ENCODE peak calls at places on chromosomes 11 and 22, in ten cellular contexts. One of them, this sample, is unnamed. For H3K4me1, the result is how much of the 10 kb centered on the place peaks cover.

GRCh38 chr11:70184396-70184795 is 18.7 kb upstream of the FADD start:
- DNase-seq in endothelial cell of umbilical vein: no peak
- DNase-seq in H9: no peak
- DNase-seq in mesenchymal stem cell: no peak
- DNase-seq in neuronal stem cell: no peak
- DNase-seq in kidney: no peak
- DNase-seq in mammary epithelial cell: no peak
- DNase-seq in PC-3: no peak
- DNase-seq in fibroblast of lung: no peak
- DNase-seq in colonic mucosa: no peak
- DNase-seq in this sample: no peak

GRCh38 chr11:90204832-90205646 is 17.8 kb downstream of the CHORDC1 start:
- DNase-seq in endothelial cell of umbilical vein: peak
- DNase-seq in H9: no peak
- DNase-seq in mesenchymal stem cell: peak
- DNase-seq in neuronal stem cell: peak
- DNase-seq in kidney: no peak
- DNase-seq in mammary epithelial cell: peak
- DNase-seq in PC-3: peak
- DNase-seq in fibroblast of lung: peak
- DNase-seq in colonic mucosa: no peak
- DNase-seq in this sample: peak

GRCh38 chr11:113722934-113723333 is 16.8 kb upstream of the TMPRSS5 start:
- DNase-seq in endothelial cell of umbilical vein: no peak
- DNase-seq in H9: no peak
- DNase-seq in mesenchymal stem cell: no peak
- DNase-seq in neuronal stem cell: no peak
- DNase-seq in kidney: no peak
- DNase-seq in mammary epithelial cell: no peak
- DNase-seq in PC-3: peak
- DNase-seq in fibroblast of lung: no peak
- DNase-seq in colonic mucosa: no peak
- DNase-seq in this sample: no peak

GRCh38 chr22:19929586-19930302 is 11.8 kb upstream of the COMT start:
- DNase-seq in endothelial cell of umbilical vein: no peak
- DNase-seq in H9: no peak
- DNase-seq in mesenchymal stem cell: no peak
- DNase-seq in neuronal stem cell: no peak
- DNase-seq in kidney: no peak
- DNase-seq in mammary epithelial cell: no peak
- DNase-seq in PC-3: no peak
- DNase-seq in fibroblast of lung: no peak
- DNase-seq in colonic mucosa: no peak
- DNase-seq in this sample: no peak

GRCh38 chr11:128494418-128495332 is 92.7 kb downstream of the ETS1 start:
- DNase-seq in endothelial cell of umbilical vein: no peak
- DNase-seq in H9: no peak
- DNase-seq in mesenchymal stem cell: no peak
- DNase-seq in neuronal stem cell: no peak
- DNase-seq in kidney: no peak
- DNase-seq in mammary epithelial cell: no peak
- DNase-seq in PC-3: no peak
- DNase-seq in fibroblast of lung: no peak
- DNase-seq in colonic mucosa: no peak
- DNase-seq in this sample: no peak

GRCh38 chr11:66929753-66930152 is 28.4 kb downstream of the PC start:
- DNase-seq in endothelial cell of umbilical vein: no peak
- DNase-seq in H9: no peak
- DNase-seq in mesenchymal stem cell: no peak
- DNase-seq in neuronal stem cell: no peak
- DNase-seq in kidney: no peak
- DNase-seq in mammary epithelial cell: no peak
- DNase-seq in PC-3: no peak
- DNase-seq in fibroblast of lung: no peak
- DNase-seq in colonic mucosa: no peak
- DNase-seq in this sample: no peak

GRCh38 chr22:46598737-46599424 is 21.3 kb upstream of the GRAMD4 start:
- DNase-seq in endothelial cell of umbilical vein: no peak
- DNase-seq in H9: no peak
- DNase-seq in mesenchymal stem cell: peak
- DNase-seq in neuronal stem cell: no peak
- DNase-seq in kidney: peak
- DNase-seq in mammary epithelial cell: no peak
- DNase-seq in PC-3: no peak
- DNase-seq in fibroblast of lung: no peak
- DNase-seq in colonic mucosa: no peak
- DNase-seq in this sample: no peak

GRCh38 chr22:26893034-26893710 is 235.8 kb downstream of the MIAT start:
- DNase-seq in endothelial cell of umbilical vein: no peak
- DNase-seq in H9: peak
- DNase-seq in mesenchymal stem cell: peak
- DNase-seq in neuronal stem cell: no peak
- DNase-seq in kidney: no peak
- DNase-seq in mammary epithelial cell: no peak
- DNase-seq in PC-3: no peak
- DNase-seq in fibroblast of lung: peak
- DNase-seq in colonic mucosa: no peak
- DNase-seq in this sample: peak

GRCh38 chr22:50262460-50262911 is 1.0 kb upstream of the MAPK12 start:
- DNase-seq in endothelial cell of umbilical vein: no peak
- DNase-seq in H9: no peak
- DNase-seq in mesenchymal stem cell: no peak
- DNase-seq in neuronal stem cell: no peak
- DNase-seq in kidney: no peak
- DNase-seq in mammary epithelial cell: no peak
- DNase-seq in PC-3: peak
- DNase-seq in fibroblast of lung: no peak
- DNase-seq in colonic mucosa: no peak
- DNase-seq in this sample: no peak

GRCh38 chr22:50260434-50260800 is 1.1 kb downstream of the MAPK12 start:
- DNase-seq in endothelial cell of umbilical vein: no peak
- DNase-seq in H9: no peak
- DNase-seq in mesenchymal stem cell: no peak
- DNase-seq in neuronal stem cell: no peak
- DNase-seq in kidney: no peak
- DNase-seq in mammary epithelial cell: no peak
- DNase-seq in PC-3: no peak
- DNase-seq in fibroblast of lung: peak
- DNase-seq in colonic mucosa: no peak
- DNase-seq in this sample: no peak

GRCh38 chr22:50260801-50261614 is 475 bp downstream of the MAPK12 start:
- DNase-seq in endothelial cell of umbilical vein: peak
- DNase-seq in H9: no peak
- DNase-seq in mesenchymal stem cell: peak
- DNase-seq in neuronal stem cell: no peak
- DNase-seq in kidney: no peak
- DNase-seq in mammary epithelial cell: peak
- DNase-seq in PC-3: peak
- DNase-seq in fibroblast of lung: peak
- DNase-seq in colonic mucosa: no peak
- DNase-seq in this sample: peak

GRCh38 chr22:50262973-50263617 is 1.6 kb upstream of the MAPK12 start:
- DNase-seq in endothelial cell of umbilical vein: no peak
- DNase-seq in H9: no peak
- DNase-seq in mesenchymal stem cell: no peak
- DNase-seq in neuronal stem cell: no peak
- DNase-seq in kidney: no peak
- DNase-seq in mammary epithelial cell: no peak
- DNase-seq in PC-3: no peak
- DNase-seq in fibroblast of lung: no peak
- DNase-seq in colonic mucosa: no peak
- DNase-seq in this sample: no peak

DNA sequence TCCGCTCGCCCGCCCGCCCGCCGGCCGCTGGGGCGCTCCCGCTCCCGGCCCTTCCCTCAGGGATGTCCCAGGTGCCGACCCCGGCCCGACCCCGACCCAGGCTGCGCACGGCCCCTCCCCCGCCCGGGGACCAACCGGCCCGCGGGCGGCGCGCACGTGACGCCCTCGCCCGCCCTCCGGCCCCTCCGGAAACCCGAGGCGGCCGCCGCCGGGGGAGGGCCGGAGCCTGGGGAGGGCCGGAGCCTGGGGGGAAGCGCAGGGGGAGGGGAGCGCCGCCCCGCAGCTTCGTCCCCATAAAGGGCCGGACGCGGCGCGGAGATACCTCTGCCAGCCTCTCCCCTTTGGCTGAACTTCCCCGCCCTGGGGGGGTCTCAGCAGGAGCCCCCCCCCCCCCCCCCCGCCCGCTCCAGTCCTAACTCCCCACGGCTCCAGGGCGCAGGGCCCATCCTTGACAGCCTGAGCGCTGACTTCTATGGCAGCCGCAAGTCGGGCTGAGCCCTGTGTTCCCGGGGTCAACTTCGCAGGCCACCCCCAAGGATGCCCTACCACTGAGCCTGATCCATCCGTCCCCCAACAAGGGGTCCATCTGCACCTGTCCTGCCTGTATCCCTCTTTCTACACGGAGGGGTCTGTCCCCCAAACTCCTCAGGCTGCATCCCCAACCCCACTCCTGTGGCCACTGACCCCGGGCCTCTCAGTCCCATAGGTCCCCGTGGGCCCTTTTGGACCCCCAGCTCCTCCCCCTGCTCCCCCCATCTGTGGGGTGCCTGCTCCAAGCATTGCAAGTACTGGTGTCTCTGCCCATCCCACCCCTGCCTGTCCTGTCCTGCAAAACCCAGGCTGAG is at the start of gene MAPK12:
- DNase-seq in endothelial cell of umbilical vein: peak
- DNase-seq in H9: peak
- DNase-seq in mesenchymal stem cell: peak
- DNase-seq in neuronal stem cell: peak
- DNase-seq in kidney: no peak
- DNase-seq in mammary epithelial cell: no peak
- DNase-seq in PC-3: peak
- DNase-seq in fibroblast of lung: peak
- DNase-seq in colonic mucosa: no peak
- DNase-seq in this sample: no peak
- H3K9ac ChIP-seq in endothelial cell of umbilical vein: peak
- H3K9ac ChIP-seq in H9: no peak
- H3K9ac ChIP-seq in mesenchymal stem cell: peak
- H3K9ac ChIP-seq in neuronal stem cell: peak
- H3K9ac ChIP-seq in kidney: no peak
- H3K9ac ChIP-seq in mammary epithelial cell: no peak
- H3K9ac ChIP-seq in PC-3: peak
- H3K9ac ChIP-seq in fibroblast of lung: peak
- H3K9ac ChIP-seq in colonic mucosa: no peak
- H3K9ac ChIP-seq in this sample: peak

GRCh38 chr11:93522448-93522847 is 20.7 kb downstream of the SMCO4 start:
- DNase-seq in endothelial cell of umbilical vein: no peak
- DNase-seq in H9: no peak
- DNase-seq in mesenchymal stem cell: no peak
- DNase-seq in neuronal stem cell: no peak
- DNase-seq in kidney: no peak
- DNase-seq in mammary epithelial cell: no peak
- DNase-seq in PC-3: no peak
- DNase-seq in fibroblast of lung: no peak
- DNase-seq in colonic mucosa: no peak
- DNase-seq in this sample: no peak

GRCh38 chr11:93518081-93518480 is 25.1 kb downstream of the SMCO4 start:
- DNase-seq in endothelial cell of umbilical vein: no peak
- DNase-seq in H9: no peak
- DNase-seq in mesenchymal stem cell: no peak
- DNase-seq in neuronal stem cell: no peak
- DNase-seq in kidney: no peak
- DNase-seq in mammary epithelial cell: no peak
- DNase-seq in PC-3: no peak
- DNase-seq in fibroblast of lung: no peak
- DNase-seq in colonic mucosa: no peak
- DNase-seq in this sample: no peak

GRCh38 chr11:93524173-93524536 is 19.0 kb downstream of the SMCO4 start:
- DNase-seq in endothelial cell of umbilical vein: no peak
- DNase-seq in H9: no peak
- DNase-seq in mesenchymal stem cell: peak
- DNase-seq in neuronal stem cell: no peak
- DNase-seq in kidney: no peak
- DNase-seq in mammary epithelial cell: no peak
- DNase-seq in PC-3: no peak
- DNase-seq in fibroblast of lung: no peak
- DNase-seq in colonic mucosa: no peak
- DNase-seq in this sample: no peak

GRCh38 chr11:93519179-93519578 is 24.0 kb downstream of the SMCO4 start:
- DNase-seq in endothelial cell of umbilical vein: no peak
- DNase-seq in H9: no peak
- DNase-seq in mesenchymal stem cell: no peak
- DNase-seq in neuronal stem cell: no peak
- DNase-seq in kidney: no peak
- DNase-seq in mammary epithelial cell: no peak
- DNase-seq in PC-3: no peak
- DNase-seq in fibroblast of lung: no peak
- DNase-seq in colonic mucosa: no peak
- DNase-seq in this sample: no peak

DNA sequence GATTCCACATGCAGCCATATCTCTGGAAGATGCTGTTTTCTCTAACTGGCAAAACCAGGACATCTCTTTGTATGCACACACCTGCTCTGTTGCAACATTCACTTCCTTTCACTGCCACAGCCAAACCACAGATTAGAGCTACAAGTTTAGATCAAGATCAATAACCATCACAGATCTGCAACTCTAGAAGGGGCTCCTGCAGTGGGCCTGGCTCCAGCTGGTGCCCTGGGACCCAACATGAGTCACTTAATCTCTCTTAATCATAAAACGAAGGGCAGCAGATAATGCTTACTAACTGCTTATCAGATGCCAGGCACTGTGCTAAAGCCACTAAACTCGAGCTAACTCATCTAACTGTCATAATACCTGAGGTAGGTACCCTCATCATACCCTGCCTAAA is 22.1 kb downstream of the SMCO4 start:
- DNase-seq in endothelial cell of umbilical vein: no peak
- DNase-seq in H9: no peak
- DNase-seq in mesenchymal stem cell: no peak
- DNase-seq in neuronal stem cell: no peak
- DNase-seq in kidney: no peak
- DNase-seq in mammary epithelial cell: no peak
- DNase-seq in PC-3: peak
- DNase-seq in fibroblast of lung: no peak
- DNase-seq in colonic mucosa: no peak
- DNase-seq in this sample: no peak
- H3K4me1 ChIP-seq in endothelial cell of umbilical vein: under half
- H3K4me1 ChIP-seq in H9: under half
- H3K4me1 ChIP-seq in mesenchymal stem cell: under half
- H3K4me1 ChIP-seq in neuronal stem cell: under half
- H3K4me1 ChIP-seq in kidney: under half
- H3K4me1 ChIP-seq in mammary epithelial cell: under half
- H3K4me1 ChIP-seq in PC-3: under half
- H3K4me1 ChIP-seq in fibroblast of lung: under half
- H3K4me1 ChIP-seq in colonic mucosa: under half
- H3K4me1 ChIP-seq in this sample: under half

GRCh38 chr11:3866836-3867208 is 11.4 kb downstream of the STIM1 start:
- DNase-seq in endothelial cell of umbilical vein: no peak
- DNase-seq in H9: no peak
- DNase-seq in mesenchymal stem cell: no peak
- DNase-seq in neuronal stem cell: no peak
- DNase-seq in kidney: no peak
- DNase-seq in mammary epithelial cell: no peak
- DNase-seq in PC-3: no peak
- DNase-seq in fibroblast of lung: no peak
- DNase-seq in colonic mucosa: no peak
- DNase-seq in this sample: no peak

GRCh38 chr11:3865388-3866193 is 10.1 kb downstream of the STIM1 start:
- DNase-seq in endothelial cell of umbilical vein: peak
- DNase-seq in H9: no peak
- DNase-seq in mesenchymal stem cell: peak
- DNase-seq in neuronal stem cell: no peak
- DNase-seq in kidney: no peak
- DNase-seq in mammary epithelial cell: peak
- DNase-seq in PC-3: peak
- DNase-seq in fibroblast of lung: peak
- DNase-seq in colonic mucosa: no peak
- DNase-seq in this sample: peak

GRCh38 chr11:3861698-3862097 is 6.2 kb downstream of the STIM1 start:
- DNase-seq in endothelial cell of umbilical vein: no peak
- DNase-seq in H9: no peak
- DNase-seq in mesenchymal stem cell: no peak
- DNase-seq in neuronal stem cell: no peak
- DNase-seq in kidney: no peak
- DNase-seq in mammary epithelial cell: no peak
- DNase-seq in PC-3: no peak
- DNase-seq in fibroblast of lung: no peak
- DNase-seq in colonic mucosa: no peak
- DNase-seq in this sample: no peak

GRCh38 chr11:3867209-3868071 is 12.0 kb downstream of the STIM1 start:
- DNase-seq in endothelial cell of umbilical vein: peak
- DNase-seq in H9: no peak
- DNase-seq in mesenchymal stem cell: no peak
- DNase-seq in neuronal stem cell: no peak
- DNase-seq in kidney: no peak
- DNase-seq in mammary epithelial cell: peak
- DNase-seq in PC-3: no peak
- DNase-seq in fibroblast of lung: peak
- DNase-seq in colonic mucosa: no peak
- DNase-seq in this sample: no peak

DNA sequence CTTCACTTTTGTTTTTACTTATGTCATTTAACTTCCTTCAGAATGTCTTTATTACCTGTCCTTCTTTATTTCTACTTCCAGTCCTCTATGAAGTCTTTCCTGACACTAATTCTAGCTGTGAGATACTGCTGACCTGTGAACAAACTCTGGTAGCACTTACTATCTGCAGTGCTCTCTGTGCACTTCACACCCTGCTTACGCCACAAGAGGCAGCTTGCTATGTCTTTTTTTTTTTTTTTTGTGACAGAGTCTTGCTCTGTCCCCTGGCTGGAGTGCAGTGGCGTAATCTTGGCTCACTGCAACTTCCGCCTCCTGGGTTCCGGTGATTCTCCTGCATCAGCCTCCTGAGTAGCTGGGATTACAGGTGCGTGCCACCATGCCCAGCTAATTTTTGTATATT is 10.7 kb downstream of the STIM1 start:
- DNase-seq in endothelial cell of umbilical vein: no peak
- DNase-seq in H9: no peak
- DNase-seq in mesenchymal stem cell: peak
- DNase-seq in neuronal stem cell: no peak
- DNase-seq in kidney: no peak
- DNase-seq in mammary epithelial cell: no peak
- DNase-seq in PC-3: no peak
- DNase-seq in fibroblast of lung: no peak
- DNase-seq in colonic mucosa: no peak
- DNase-seq in this sample: no peak
- H3K9ac ChIP-seq in endothelial cell of umbilical vein: peak
- H3K9ac ChIP-seq in H9: no peak
- H3K9ac ChIP-seq in mesenchymal stem cell: no peak
- H3K9ac ChIP-seq in neuronal stem cell: no peak
- H3K9ac ChIP-seq in kidney: no peak
- H3K9ac ChIP-seq in mammary epithelial cell: no peak
- H3K9ac ChIP-seq in PC-3: no peak
- H3K9ac ChIP-seq in fibroblast of lung: no peak
- H3K9ac ChIP-seq in colonic mucosa: no peak
- H3K9ac ChIP-seq in this sample: no peak

GRCh38 chr11:2366733-2367132 is 10.4 kb upstream of the CD81 start:
- DNase-seq in endothelial cell of umbilical vein: no peak
- DNase-seq in H9: no peak
- DNase-seq in mesenchymal stem cell: no peak
- DNase-seq in neuronal stem cell: no peak
- DNase-seq in kidney: no peak
- DNase-seq in mammary epithelial cell: no peak
- DNase-seq in PC-3: no peak
- DNase-seq in fibroblast of lung: no peak
- DNase-seq in colonic mucosa: no peak
- DNase-seq in this sample: no peak

GRCh38 chr11:2365571-2366210 is 11.4 kb upstream of the CD81 start:
- DNase-seq in endothelial cell of umbilical vein: no peak
- DNase-seq in H9: no peak
- DNase-seq in mesenchymal stem cell: no peak
- DNase-seq in neuronal stem cell: no peak
- DNase-seq in kidney: peak
- DNase-seq in mammary epithelial cell: no peak
- DNase-seq in PC-3: no peak
- DNase-seq in fibroblast of lung: no peak
- DNase-seq in colonic mucosa: no peak
- DNase-seq in this sample: no peak

GRCh38 chr11:2368178-2368850 is 8.8 kb upstream of the CD81 start:
- DNase-seq in endothelial cell of umbilical vein: no peak
- DNase-seq in H9: no peak
- DNase-seq in mesenchymal stem cell: no peak
- DNase-seq in neuronal stem cell: no peak
- DNase-seq in kidney: no peak
- DNase-seq in mammary epithelial cell: no peak
- DNase-seq in PC-3: no peak
- DNase-seq in fibroblast of lung: no peak
- DNase-seq in colonic mucosa: no peak
- DNase-seq in this sample: no peak

GRCh38 chr11:2367266-2368160 is 9.6 kb upstream of the CD81 start:
- DNase-seq in endothelial cell of umbilical vein: no peak
- DNase-seq in H9: no peak
- DNase-seq in mesenchymal stem cell: no peak
- DNase-seq in neuronal stem cell: no peak
- DNase-seq in kidney: peak
- DNase-seq in mammary epithelial cell: no peak
- DNase-seq in PC-3: no peak
- DNase-seq in fibroblast of lung: no peak
- DNase-seq in colonic mucosa: no peak
- DNase-seq in this sample: no peak

GRCh38 chr11:2366271-2366670 is 10.8 kb upstream of the CD81 start:
- DNase-seq in endothelial cell of umbilical vein: no peak
- DNase-seq in H9: no peak
- DNase-seq in mesenchymal stem cell: no peak
- DNase-seq in neuronal stem cell: no peak
- DNase-seq in kidney: no peak
- DNase-seq in mammary epithelial cell: no peak
- DNase-seq in PC-3: no peak
- DNase-seq in fibroblast of lung: no peak
- DNase-seq in colonic mucosa: no peak
- DNase-seq in this sample: peak
- H3K4me1 ChIP-seq in endothelial cell of umbilical vein: under half
- H3K4me1 ChIP-seq in H9: under half
- H3K4me1 ChIP-seq in mesenchymal stem cell: under half
- H3K4me1 ChIP-seq in neuronal stem cell: under half
- H3K4me1 ChIP-seq in kidney: under half
- H3K4me1 ChIP-seq in mammary epithelial cell: under half
- H3K4me1 ChIP-seq in PC-3: under half
- H3K4me1 ChIP-seq in fibroblast of lung: under half
- H3K4me1 ChIP-seq in colonic mucosa: under half
- H3K4me1 ChIP-seq in this sample: under half